ENCODE peak calls at places on chromosomes 1 and 21, in six cellular contexts. T is left cardiac atrium; J is heart right ventricle; G is stimulated activated naive CD8-positive, alpha-beta T cell treated with anti-CD3 and anti-CD28 coated beads, Interleukin-15, Interleukin-2, amounts not matched to agents 100 U/mL and 50 U/mL, for 24 hours; L is T-cell; K is sciatic nerve. V is an unnamed sample.
A peak's percentile ranks its signal among the peaks of the same experiment; 100 is the strongest.

GRCh38 chr1:12422488-12422887 is 192.7 kb downstream of the VPS13D start:
- ATAC-seq in T (no peak), J (no peak), G (no peak), L (no peak), K (no peak), V (no peak)

GRCh38 chr1:65814752-65815151 is 22.1 kb downstream of the PDE4B start:
- ATAC-seq in T (no peak), J (no peak), G (no peak), L (no peak), K (no peak), V (no peak)

GRCh38 chr1:180310095-180310494 is 80.0 kb downstream of the LHX4 start:
- ATAC-seq in T (no peak), J (no peak), G (no peak), L (no peak), K (no peak), V (no peak)

GRCh38 chr21:42222821-42223390 is 4.0 kb downstream of the ABCG1 start:
- ATAC-seq in T (no peak), J (no peak), G (no peak), L (no peak), K (no peak), V (no peak)

GRCh38 chr21:43287974-43288755 is 119.4 kb downstream of the CRYAA start:
- ATAC-seq in T (peak; percentile 41), J (no peak), G (no peak), L (no peak), K (peak; percentile 77), V (no peak)

GRCh38 chr1:201535046-201535777 is 3.7 kb upstream of the NAV1 start:
- ATAC-seq in T (no peak), J (no peak), G (no peak), L (no peak), K (no peak), V (no peak)

GRCh38 chr21:43702785-43703067 is 16.2 kb upstream of the PDXK start:
- ATAC-seq in T (peak; percentile 21), J (peak; percentile 19), G (no peak), L (no peak), K (no peak), V (no peak)

GRCh38 chr1:231800071-231800470 is 173.5 kb downstream of the DISC1 start:
- ATAC-seq in T (no peak), J (no peak), G (no peak), L (no peak), K (no peak), V (peak; percentile 79)

GRCh38 chr21:25234857-25235801 is 372.2 kb downstream of the MRPL39 start:
- ATAC-seq in T (no peak), J (no peak), G (no peak), L (no peak), K (no peak), V (no peak)

GRCh38 chr1:117820694-117821381 is 108.6 kb downstream of the GDAP2 start:
- ATAC-seq in T (peak; percentile 32), J (peak; percentile 13), G (no peak), L (no peak), K (peak; percentile 35), V (peak; percentile 56)

GRCh38 chr1:61975621-61976020 is 219.0 kb upstream of the L1TD1 start:
- ATAC-seq in T (no peak), J (no peak), G (no peak), L (no peak), K (no peak), V (no peak)

GRCh38 chr1:244836135-244836521 is 670 bp downstream of the COX20 start:
- ATAC-seq in T (no peak), J (no peak), G (no peak), L (no peak), K (peak; percentile 5), V (peak; percentile 39)

GRCh38 chr21:32886339-32886738 is 114.8 kb upstream of the PAXBP1 start:
- ATAC-seq in T (no peak), J (no peak), G (no peak), L (peak; percentile 79), K (no peak), V (peak; percentile 92)

GRCh38 chr1:117735045-117735992 is 129.5 kb downstream of the TENT5C start:
- ATAC-seq in T (peak; percentile 77), J (no peak), G (no peak), L (peak; percentile 70), K (peak; percentile 85), V (peak; percentile 79)

GRCh38 chr1:111789077-111789476 is 33.4 kb downstream of the DDX20 start:
- ATAC-seq in T (no peak), J (no peak), G (no peak), L (no peak), K (peak; percentile 67), V (no peak)

GRCh38 chr21:37176716-37177115 is 90.4 kb downstream of the VPS26C start:
- ATAC-seq in T (no peak), J (no peak), G (peak; percentile 28), L (no peak), K (no peak), V (no peak)

GRCh38 chr1:151705739-151706463 is 10.7 kb downstream of the CELF3 start:
- ATAC-seq in T (no peak), J (no peak), G (no peak), L (no peak), K (no peak), V (no peak)

GRCh38 chr1:24935196-24935526 is 5.1 kb upstream of the RUNX3 start:
- ATAC-seq in T (no peak), J (no peak), G (no peak), L (no peak), K (no peak), V (no peak)

V was measured in SK-N-SH treated with all-trans-retinoic acid at 6 μM for 48 hours.